ENCODE peak calls at places on chromosomes 11 and 22, in seven cellular contexts. One of them, this sample, is unnamed.
A peak's percentile ranks its signal among the peaks of the same experiment; 100 is the strongest.

GRCh38 chr11:70650075-70650909 is 252.0 kb downstream of the CTTN start:
- DNase-seq in astrocyte of the spinal cord: peak; percentile 68
- DNase-seq in HL-60: peak; percentile 20
- DNase-seq in A549: peak; percentile 73
- DNase-seq in tibial artery: peak; percentile 61
- DNase-seq in GM12864: no peak
- DNase-seq in adrenal gland: peak; percentile 74
- DNase-seq in this sample: peak; percentile 60

GRCh38 chr22:44701824-44702478 is at the start of gene PRR5:
- DNase-seq in astrocyte of the spinal cord: peak; percentile 61
- DNase-seq in HL-60: peak; percentile 85
- DNase-seq in A549: peak; percentile 33
- DNase-seq in tibial artery: peak; percentile 78
- DNase-seq in GM12864: no peak
- DNase-seq in adrenal gland: peak; percentile 77
- DNase-seq in this sample: peak; percentile 74

GRCh38 chr11:62556872-62557631 is 10.4 kb upstream of the AHNAK start:
- DNase-seq in astrocyte of the spinal cord: no peak
- DNase-seq in HL-60: no peak
- DNase-seq in A549: no peak
- DNase-seq in tibial artery: no peak
- DNase-seq in GM12864: peak; percentile 77
- DNase-seq in adrenal gland: no peak
- DNase-seq in this sample: no peak

GRCh38 chr11:77580712-77581337 is 8.9 kb upstream of the AQP11 start:
- DNase-seq in astrocyte of the spinal cord: peak; percentile 37
- DNase-seq in HL-60: no peak
- DNase-seq in A549: no peak
- DNase-seq in tibial artery: no peak
- DNase-seq in GM12864: no peak
- DNase-seq in adrenal gland: no peak
- DNase-seq in this sample: peak; percentile 55

GRCh38 chr11:69554849-69555248 is 73.4 kb downstream of the LINC01488 start:
- DNase-seq in astrocyte of the spinal cord: no peak
- DNase-seq in HL-60: no peak
- DNase-seq in A549: no peak
- DNase-seq in tibial artery: peak; percentile 27
- DNase-seq in GM12864: no peak
- DNase-seq in adrenal gland: no peak
- DNase-seq in this sample: no peak

GRCh38 chr22:31248965-31249940 is 37.2 kb downstream of the LIMK2 start:
- DNase-seq in astrocyte of the spinal cord: no peak
- DNase-seq in HL-60: no peak
- DNase-seq in A549: no peak
- DNase-seq in tibial artery: no peak
- DNase-seq in GM12864: no peak
- DNase-seq in adrenal gland: no peak
- DNase-seq in this sample: no peak

GRCh38 chr11:33451364-33451763 is 194.2 kb downstream of the HIPK3 start:
- DNase-seq in astrocyte of the spinal cord: no peak
- DNase-seq in HL-60: no peak
- DNase-seq in A549: no peak
- DNase-seq in tibial artery: no peak
- DNase-seq in GM12864: no peak
- DNase-seq in adrenal gland: no peak
- DNase-seq in this sample: no peak

GRCh38 chr11:45079943-45080719 is 66.3 kb upstream of the PRDM11 start:
- DNase-seq in astrocyte of the spinal cord: no peak
- DNase-seq in HL-60: peak; percentile 74
- DNase-seq in A549: no peak
- DNase-seq in tibial artery: no peak
- DNase-seq in GM12864: no peak
- DNase-seq in adrenal gland: no peak
- DNase-seq in this sample: no peak

GRCh38 chr11:78822931-78823423 is 248.3 kb upstream of the NARS2 start:
- DNase-seq in astrocyte of the spinal cord: no peak
- DNase-seq in HL-60: no peak
- DNase-seq in A549: no peak
- DNase-seq in tibial artery: no peak
- DNase-seq in GM12864: no peak
- DNase-seq in adrenal gland: no peak
- DNase-seq in this sample: no peak

GRCh38 chr11:18700375-18700774 is 1.8 kb downstream of the TMEM86A start:
- DNase-seq in astrocyte of the spinal cord: no peak
- DNase-seq in HL-60: no peak
- DNase-seq in A549: no peak
- DNase-seq in tibial artery: no peak
- DNase-seq in GM12864: no peak
- DNase-seq in adrenal gland: no peak
- DNase-seq in this sample: no peak

GRCh38 chr11:83600656-83601055 is 314.5 kb upstream of the CCDC90B start:
- DNase-seq in astrocyte of the spinal cord: no peak
- DNase-seq in HL-60: no peak
- DNase-seq in A549: no peak
- DNase-seq in tibial artery: no peak
- DNase-seq in GM12864: no peak
- DNase-seq in adrenal gland: no peak
- DNase-seq in this sample: no peak

GRCh38 chr11:132111341-132111740 is 740.9 kb downstream of the NTM start:
- DNase-seq in astrocyte of the spinal cord: no peak
- DNase-seq in HL-60: no peak
- DNase-seq in A549: no peak
- DNase-seq in tibial artery: no peak
- DNase-seq in GM12864: no peak
- DNase-seq in adrenal gland: no peak
- DNase-seq in this sample: peak; percentile 15

GRCh38 chr11:114563077-114563476 is 3.4 kb upstream of the NXPE1 start:
- DNase-seq in astrocyte of the spinal cord: no peak
- DNase-seq in HL-60: no peak
- DNase-seq in A549: no peak
- DNase-seq in tibial artery: no peak
- DNase-seq in GM12864: no peak
- DNase-seq in adrenal gland: no peak
- DNase-seq in this sample: peak; percentile 67

GRCh38 chr22:23110190-23110921 is 31.4 kb downstream of the RSPH14 start:
- DNase-seq in astrocyte of the spinal cord: no peak
- DNase-seq in HL-60: no peak
- DNase-seq in A549: no peak
- DNase-seq in tibial artery: no peak
- DNase-seq in GM12864: no peak
- DNase-seq in adrenal gland: no peak
- DNase-seq in this sample: no peak

GRCh38 chr11:45828996-45829395 is 18.3 kb upstream of the CRY2 start:
- DNase-seq in astrocyte of the spinal cord: no peak
- DNase-seq in HL-60: no peak
- DNase-seq in A549: no peak
- DNase-seq in tibial artery: no peak
- DNase-seq in GM12864: no peak
- DNase-seq in adrenal gland: no peak
- DNase-seq in this sample: no peak

GRCh38 chr11:20762112-20762511 is 92.7 kb downstream of the NELL1 start:
- DNase-seq in astrocyte of the spinal cord: no peak
- DNase-seq in HL-60: no peak
- DNase-seq in A549: no peak
- DNase-seq in tibial artery: no peak
- DNase-seq in GM12864: no peak
- DNase-seq in adrenal gland: no peak
- DNase-seq in this sample: no peak

GRCh38 chr11:107708787-107709186 is 3.1 kb downstream of the SLN start:
- DNase-seq in astrocyte of the spinal cord: no peak
- DNase-seq in HL-60: no peak
- DNase-seq in A549: no peak
- DNase-seq in tibial artery: no peak
- DNase-seq in GM12864: no peak
- DNase-seq in adrenal gland: no peak
- DNase-seq in this sample: no peak

GRCh38 chr11:73340164-73340563 is 32.1 kb downstream of the ARHGEF17 start:
- DNase-seq in astrocyte of the spinal cord: no peak
- DNase-seq in HL-60: no peak
- DNase-seq in A549: no peak
- DNase-seq in tibial artery: no peak
- DNase-seq in GM12864: no peak
- DNase-seq in adrenal gland: no peak
- DNase-seq in this sample: no peak

GRCh38 chr11:32233928-32234327 is 143.1 kb downstream of the RCN1 start:
- DNase-seq in astrocyte of the spinal cord: no peak
- DNase-seq in HL-60: no peak
- DNase-seq in A549: no peak
- DNase-seq in tibial artery: no peak
- DNase-seq in GM12864: no peak
- DNase-seq in adrenal gland: no peak
- DNase-seq in this sample: no peak

GRCh38 chr22:46368871-46369715 is 33.6 kb downstream of the TRMU start:
- DNase-seq in astrocyte of the spinal cord: no peak
- DNase-seq in HL-60: no peak
- DNase-seq in A549: no peak
- DNase-seq in tibial artery: no peak
- DNase-seq in GM12864: no peak
- DNase-seq in adrenal gland: no peak
- DNase-seq in this sample: no peak

GRCh38 chr11:25910090-25910489 is 421.8 kb upstream of the ANO3 start:
- DNase-seq in astrocyte of the spinal cord: no peak
- DNase-seq in HL-60: no peak
- DNase-seq in A549: no peak
- DNase-seq in tibial artery: no peak
- DNase-seq in GM12864: no peak
- DNase-seq in adrenal gland: no peak
- DNase-seq in this sample: peak; percentile 2

GRCh38 chr11:134040386-134041297 is 28.2 kb upstream of the JAM3 start:
- DNase-seq in astrocyte of the spinal cord: peak; percentile 43
- DNase-seq in HL-60: no peak
- DNase-seq in A549: no peak
- DNase-seq in tibial artery: peak; percentile 88
- DNase-seq in GM12864: no peak
- DNase-seq in adrenal gland: no peak
- DNase-seq in this sample: peak; percentile 36

GRCh38 chr11:61956191-61957027 is 6.3 kb downstream of the BEST1 start:
- DNase-seq in astrocyte of the spinal cord: no peak
- DNase-seq in HL-60: no peak
- DNase-seq in A549: no peak
- DNase-seq in tibial artery: peak; percentile 55
- DNase-seq in GM12864: no peak
- DNase-seq in adrenal gland: no peak
- DNase-seq in this sample: no peak

GRCh38 chr11:10301656-10302293 is 3.1 kb upstream of the ADM start:
- DNase-seq in astrocyte of the spinal cord: peak; percentile 74
- DNase-seq in HL-60: no peak
- DNase-seq in A549: no peak
- DNase-seq in tibial artery: no peak
- DNase-seq in GM12864: no peak
- DNase-seq in adrenal gland: no peak
- DNase-seq in this sample: peak; percentile 92

GRCh38 chr22:27850000-27850465 is 48.5 kb upstream of the MN1 start:
- DNase-seq in astrocyte of the spinal cord: peak; percentile 60
- DNase-seq in HL-60: no peak
- DNase-seq in A549: no peak
- DNase-seq in tibial artery: no peak
- DNase-seq in GM12864: no peak
- DNase-seq in adrenal gland: no peak
- DNase-seq in this sample: no peak

DNA sequence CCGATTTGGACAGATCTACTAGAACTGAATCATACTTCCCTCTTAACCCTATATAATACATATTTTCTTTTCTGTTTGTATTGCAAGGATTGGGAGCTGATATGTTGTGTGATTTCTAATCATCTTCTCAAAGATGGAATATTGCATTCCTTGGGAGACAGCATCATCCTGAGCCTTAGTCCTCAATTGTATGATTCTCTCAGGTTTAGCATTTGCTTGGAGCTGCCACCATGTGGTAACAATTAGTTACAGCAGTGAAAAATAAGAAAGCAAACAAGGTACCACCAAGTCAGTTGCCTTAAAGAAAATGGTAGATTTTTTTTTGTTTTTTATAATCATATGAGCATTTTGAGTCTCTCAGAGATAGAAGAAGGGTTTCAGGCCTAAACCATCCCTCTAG is 11.9 kb downstream of the SNX19 start:
- DNase-seq in astrocyte of the spinal cord: peak; percentile 24
- DNase-seq in HL-60: no peak
- DNase-seq in A549: no peak
- DNase-seq in tibial artery: no peak
- DNase-seq in GM12864: no peak
- DNase-seq in adrenal gland: no peak
- DNase-seq in this sample: peak; percentile 35
- TF ChIP-seq CTCF in astrocyte of the spinal cord: peak; percentile 47
- TF ChIP-seq CTCF in HL-60: peak; percentile 8
- TF ChIP-seq CTCF in A549: peak; percentile 18
- TF ChIP-seq CTCF in tibial artery: no peak
- TF ChIP-seq CTCF in GM12864: peak; percentile 25
- TF ChIP-seq CTCF in adrenal gland: no peak
- TF ChIP-seq CTCF in this sample: peak; percentile 43

GRCh38 chr11:853682-854448 is 11.2 kb downstream of the TSPAN4 start:
- DNase-seq in astrocyte of the spinal cord: no peak
- DNase-seq in HL-60: no peak
- DNase-seq in A549: no peak
- DNase-seq in tibial artery: no peak
- DNase-seq in GM12864: no peak
- DNase-seq in adrenal gland: no peak
- DNase-seq in this sample: no peak
- H3K4me3 ChIP-seq in astrocyte of the spinal cord: no peak overlapping the region
- H3K4me3 ChIP-seq in HL-60: no peak overlapping the region
- H3K4me3 ChIP-seq in A549: no peak overlapping the region
- H3K4me3 ChIP-seq in tibial artery: no peak overlapping the region
- H3K4me3 ChIP-seq in GM12864: no peak overlapping the region
- H3K4me3 ChIP-seq in adrenal gland: no peak overlapping the region
- H3K4me3 ChIP-seq in this sample: no peak overlapping the region

GRCh38 chr11:57244911-57245310 is 7.9 kb upstream of the APLNR start:
- DNase-seq in astrocyte of the spinal cord: no peak
- DNase-seq in HL-60: no peak
- DNase-seq in A549: no peak
- DNase-seq in tibial artery: no peak
- DNase-seq in GM12864: no peak
- DNase-seq in adrenal gland: no peak
- DNase-seq in this sample: no peak

GRCh38 chr11:57249384-57250319 is 12.6 kb upstream of the APLNR start:
- DNase-seq in astrocyte of the spinal cord: peak; percentile 64
- DNase-seq in HL-60: peak; percentile 7
- DNase-seq in A549: peak; percentile 31
- DNase-seq in tibial artery: no peak
- DNase-seq in GM12864: no peak
- DNase-seq in adrenal gland: peak; percentile 67
- DNase-seq in this sample: peak; percentile 62

GRCh38 chr11:57251491-57252104 is 14.5 kb upstream of the APLNR start:
- DNase-seq in astrocyte of the spinal cord: peak; percentile 16
- DNase-seq in HL-60: no peak
- DNase-seq in A549: no peak
- DNase-seq in tibial artery: no peak
- DNase-seq in GM12864: no peak
- DNase-seq in adrenal gland: no peak
- DNase-seq in this sample: peak; percentile 41

GRCh38 chr11:57251037-57251436 is 14.0 kb upstream of the APLNR start:
- DNase-seq in astrocyte of the spinal cord: no peak
- DNase-seq in HL-60: no peak
- DNase-seq in A549: no peak
- DNase-seq in tibial artery: no peak
- DNase-seq in GM12864: no peak
- DNase-seq in adrenal gland: no peak
- DNase-seq in this sample: no peak

GRCh38 chr11:57248780-57249383 is 11.8 kb upstream of the APLNR start:
- DNase-seq in astrocyte of the spinal cord: peak; percentile 54
- DNase-seq in HL-60: no peak
- DNase-seq in A549: peak; percentile 80
- DNase-seq in tibial artery: peak; percentile 76
- DNase-seq in GM12864: no peak
- DNase-seq in adrenal gland: peak; percentile 48
- DNase-seq in this sample: peak; percentile 73
- TF ChIP-seq CTCF in astrocyte of the spinal cord: peak; percentile 70
- TF ChIP-seq CTCF in HL-60: peak; percentile 73
- TF ChIP-seq CTCF in A549: peak; percentile 70
- TF ChIP-seq CTCF in tibial artery: peak; percentile 27
- TF ChIP-seq CTCF in GM12864: peak; percentile 76
- TF ChIP-seq CTCF in adrenal gland: peak; percentile 38
- TF ChIP-seq CTCF in this sample: peak; percentile 89

GRCh38 chr11:16812274-16812673 is 73.8 kb downstream of the C11orf58 start:
- DNase-seq in astrocyte of the spinal cord: peak; percentile 36
- DNase-seq in HL-60: no peak
- DNase-seq in A549: no peak
- DNase-seq in tibial artery: peak; percentile 17
- DNase-seq in GM12864: no peak
- DNase-seq in adrenal gland: no peak
- DNase-seq in this sample: no peak
- H3K4me3 ChIP-seq in astrocyte of the spinal cord: no peak overlapping the region
- H3K4me3 ChIP-seq in HL-60: no peak overlapping the region
- H3K4me3 ChIP-seq in A549: no peak overlapping the region
- H3K4me3 ChIP-seq in tibial artery: no peak overlapping the region
- H3K4me3 ChIP-seq in GM12864: no peak overlapping the region
- H3K4me3 ChIP-seq in adrenal gland: no peak overlapping the region
- H3K4me3 ChIP-seq in this sample: no peak overlapping the region